ENCODE peak calls at places on chromosome 13, in six cellular contexts. D, G, E, N, M and T are unnamed samples.

GRCh38 chr13:102003848-102004570 is 397.8 kb downstream of the FGF14 start:
- DNase-seq in E (peak), M (no peak), D (no peak), G (no peak), N (no peak), T (no peak)

GRCh38 chr13:42553098-42554046 is 20.6 kb upstream of the TNFSF11 start:
- DNase-seq in G (no peak), D (no peak), N (no peak), E (peak), M (no peak), T (no peak)

GRCh38 chr13:43805681-43806128 is 18.9 kb upstream of the ENOX1 start:
- DNase-seq in M (no peak), N (no peak), G (no peak), D (no peak), E (peak), T (no peak)

GRCh38 chr13:43720780-43721397 is 65.9 kb downstream of the ENOX1 start:
- DNase-seq in E (no peak), M (no peak), D (no peak), G (no peak), N (no peak), T (no peak)

GRCh38 chr13:99980201-99981114 is 1.1 kb upstream of the ZIC2 start:
- DNase-seq in N (no peak), G (peak), M (no peak), D (peak), E (peak), T (peak)

GRCh38 chr13:112956516-112957294 is 12.3 kb upstream of the MCF2L start:
- DNase-seq in E (no peak), D (peak), G (no peak), N (no peak), M (no peak), T (no peak)

GRCh38 chr13:72556945-72557344 is 170.5 kb downstream of the MZT1 start:
- DNase-seq in M (no peak), E (no peak), N (no peak), G (no peak), D (no peak), T (no peak)

GRCh38 chr13:113625965-113626661 is 31.9 kb downstream of the ATP4B start:
- DNase-seq in E (peak), G (no peak), N (no peak), D (no peak), M (no peak), T (no peak)

GRCh38 chr13:38045278-38046048 is 175.9 kb upstream of the TRPC4 start:
- DNase-seq in D (no peak), G (no peak), M (no peak), E (peak), N (no peak), T (no peak)

GRCh38 chr13:36553501-36553900 is 120.3 kb upstream of the SERTM1 start:
- DNase-seq in M (no peak), G (no peak), N (no peak), E (no peak), D (no peak), T (no peak)

GRCh38 chr13:91311491-91311890 is 36.0 kb upstream of the MIR17HG start:
- DNase-seq in M (no peak), G (no peak), E (no peak), N (no peak), D (no peak), T (no peak)

GRCh38 chr13:46121597-46122163 is 16.8 kb upstream of the CPB2 start:
- DNase-seq in M (no peak), E (no peak), G (no peak), D (no peak), N (no peak), T (no peak)

GRCh38 chr13:88285329-88285728 is 614.2 kb downstream of the SLITRK5 start:
- DNase-seq in N (no peak), D (no peak), E (no peak), G (no peak), M (no peak), T (no peak)

GRCh38 chr13:21074601-21075302 is 13.4 kb upstream of the LATS2 start:
- DNase-seq in G (peak), N (peak), D (no peak), M (no peak), E (no peak), T (no peak)

GRCh38 chr13:38401276-38401675 is 51.6 kb downstream of the UFM1 start:
- DNase-seq in M (no peak), E (no peak), D (no peak), G (no peak), N (no peak), T (no peak)

GRCh38 chr13:39148513-39148961 is 110.3 kb downstream of the NHLRC3 start:
- DNase-seq in M (no peak), N (peak), G (no peak), D (no peak), E (peak), T (no peak)

GRCh38 chr13:98141938-98142426 is 912 bp upstream of the FARP1 start:
- DNase-seq in G (no peak), N (no peak), M (peak), E (no peak), D (peak), T (peak)

GRCh38 chr13:86569974-86570373 is 770.8 kb upstream of the SLITRK6 start:
- DNase-seq in D (no peak), M (no peak), N (no peak), G (no peak), E (peak), T (no peak)

GRCh38 chr13:101449971-101450748 is 2.3 kb upstream of the ITGBL1 start:
- DNase-seq in E (peak), D (no peak), M (no peak), N (no peak), G (no peak), T (no peak)

GRCh38 chr13:47100214-47100853 is 203.5 kb upstream of the HTR2A start:
- DNase-seq in E (no peak), N (no peak), G (no peak), D (no peak), M (no peak), T (no peak)

GRCh38 chr13:46307554-46307953 is 79.5 kb downstream of the RUBCNL start:
- DNase-seq in E (no peak), G (no peak), D (no peak), M (no peak), N (no peak), T (no peak)

GRCh38 chr13:49954674-49955455 is 18.7 kb upstream of the SPRYD7 start:
- DNase-seq in M (no peak), E (no peak), D (peak), N (no peak), G (no peak), T (no peak)

GRCh38 chr13:79503473-79504017 is 22.6 kb downstream of the NDFIP2 start:
- DNase-seq in D (no peak), E (no peak), G (no peak), M (no peak), N (no peak), T (no peak)

GRCh38 chr13:87128006-87128405 is 543.2 kb upstream of the SLITRK5 start:
- DNase-seq in D (no peak), E (peak), M (no peak), G (no peak), N (no peak), T (no peak)

GRCh38 chr13:68888832-68889231 is 1218.8 kb upstream of the ATXN8OS start:
- DNase-seq in G (no peak), N (no peak), D (no peak), M (no peak), E (no peak), T (no peak)

GRCh38 chr13:98462241-98462882 is 114.5 kb downstream of the STK24 start:
- DNase-seq in N (no peak), E (no peak), D (no peak), G (no peak), M (no peak), T (no peak)

GRCh38 chr13:60627071-60627686 is 230.2 kb downstream of the TDRD3 start:
- DNase-seq in D (no peak), G (no peak), E (peak), N (peak), M (no peak), T (no peak)
- TF ChIP-seq CTCF in D (no peak), G (no peak), E (peak), N (no peak), M (no peak), T (peak)

GRCh38 chr13:33184131-33184485 is 101.4 kb downstream of the STARD13 start:
- DNase-seq in D (no peak), M (no peak), G (no peak), E (no peak), N (no peak), T (no peak)
- H3K27ac ChIP-seq in D (peak), M (peak), G (no peak), E (peak), N (peak), T (no peak)

GRCh38 chr13:29716493-29716892 is 121.0 kb upstream of the SLC7A1 start:
- DNase-seq in M (no peak), D (no peak), E (no peak), N (no peak), G (no peak), T (no peak)

GRCh38 chr13:29718694-29719093 is 123.2 kb upstream of the SLC7A1 start:
- DNase-seq in N (no peak), D (no peak), E (no peak), M (no peak), G (no peak), T (no peak)

GRCh38 chr13:29707876-29708543 is 112.5 kb upstream of the SLC7A1 start:
- DNase-seq in E (peak), M (no peak), D (peak), G (peak), N (no peak), T (no peak)

DNA sequence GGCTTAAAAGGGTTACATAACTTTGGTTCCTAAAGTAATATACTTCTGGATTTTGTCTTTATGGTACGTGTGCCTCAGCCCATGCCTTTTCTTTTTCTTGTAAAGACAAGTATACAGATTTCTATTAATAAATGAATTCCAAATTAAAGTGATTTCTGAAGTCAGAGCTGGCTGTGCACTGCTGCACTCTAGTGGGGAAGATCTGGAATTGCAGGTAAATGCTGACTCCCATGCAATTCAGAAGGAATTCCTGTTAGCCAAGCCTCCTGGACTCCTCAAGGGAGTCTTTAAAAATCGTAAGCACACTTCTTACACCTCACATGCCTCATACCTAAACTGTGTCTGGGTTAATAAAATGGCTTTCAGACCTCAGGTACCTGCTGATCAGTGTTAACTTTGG is 118.4 kb upstream of the SLC7A1 start:
- DNase-seq in G (no peak), E (no peak), N (no peak), D (no peak), M (no peak), T (no peak)
- TF ChIP-seq CTCF in G (peak), E (peak), N (no peak), D (peak), M (no peak), T (peak)

GRCh38 chr13:83355042-83355441 is 527.2 kb downstream of the SLITRK1 start:
- DNase-seq in D (no peak), M (no peak), N (no peak), G (no peak), E (no peak), T (no peak)
- H3K27ac ChIP-seq in D (no peak), M (no peak), N (no peak), G (no peak), E (no peak), T (no peak)

DNA sequence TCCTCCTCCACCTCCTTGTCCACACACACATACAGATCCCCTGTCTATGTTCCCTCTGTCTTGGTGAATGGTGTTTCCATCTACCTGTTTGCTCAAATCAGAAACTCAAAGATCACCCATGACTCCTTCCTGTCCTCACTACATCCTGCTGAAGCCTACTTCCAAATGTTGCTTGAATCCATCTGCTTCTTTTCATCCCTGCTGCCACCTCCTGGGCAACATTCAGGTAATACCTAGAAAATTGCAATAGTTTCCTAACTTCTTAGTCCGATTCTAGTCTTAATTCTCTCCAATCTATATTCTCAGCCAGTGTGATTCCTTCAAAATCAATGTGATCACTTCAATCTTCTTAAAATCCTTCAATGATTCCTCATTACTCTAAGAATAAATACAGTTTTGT is 155.5 kb upstream of the STARD13 start:
- DNase-seq in M (no peak), G (no peak), D (peak), N (peak), E (peak), T (no peak)
- TF ChIP-seq CTCF in M (no peak), G (no peak), D (peak), N (no peak), E (peak), T (no peak)